ENCODE peak calls at places on chromosomes 2 and 18, in ten cellular contexts. R is adrenal gland, F is gastrocnemius medialis, U is GM12892, J is stomach, Y is NB4, B is HCT116, K is A549, W is Peyer's patch, S is sigmoid colon. O is an unnamed sample.

GRCh38 chr18:3758531-3758930 is 308.6 kb downstream of the TGIF1 start:
- DNase-seq in R (no peak), F (no peak), U (no peak), J (no peak), Y (no peak), B (peak; percentile 6), K (no peak), W (no peak), S (no peak), O (no peak)

GRCh38 chr18:56200381-56200831 is 438.0 kb downstream of the TXNL1 start:
- DNase-seq in R (no peak), F (no peak), U (no peak), J (no peak), Y (no peak), B (no peak), K (no peak), W (no peak), S (no peak), O (no peak)

GRCh38 chr2:174630097-174630496 is 32.5 kb upstream of the WIPF1 start:
- DNase-seq in R (no peak), F (no peak), U (no peak), J (no peak), Y (no peak), B (no peak), K (no peak), W (no peak), S (no peak), O (no peak)

GRCh38 chr2:43566461-43566729 is 29.4 kb downstream of the THADA start:
- DNase-seq in R (no peak), F (no peak), U (no peak), J (no peak), Y (no peak), B (no peak), K (no peak), W (no peak), S (no peak), O (no peak)

GRCh38 chr2:120892967-120893667 is 157.4 kb downstream of the GLI2 start:
- DNase-seq in R (no peak), F (peak; percentile 55), U (no peak), J (no peak), Y (no peak), B (no peak), K (no peak), W (no peak), S (no peak), O (no peak)

GRCh38 chr2:229725716-229726346 is 11.5 kb upstream of the DNER start:
- DNase-seq in R (peak; percentile 76), F (no peak), U (no peak), J (no peak), Y (no peak), B (peak; percentile 33), K (peak; percentile 62), W (no peak), S (no peak), O (no peak)

GRCh38 chr2:102582845-102583244 is 36.5 kb upstream of the SLC9A2 start:
- DNase-seq in R (no peak), F (no peak), U (no peak), J (no peak), Y (no peak), B (no peak), K (no peak), W (no peak), S (no peak), O (no peak)

GRCh38 chr2:70888389-70888924 is 47.2 kb upstream of the ATP6V1B1 start:
- DNase-seq in R (no peak), F (no peak), U (no peak), J (no peak), Y (no peak), B (no peak), K (no peak), W (no peak), S (no peak), O (no peak)

DNA sequence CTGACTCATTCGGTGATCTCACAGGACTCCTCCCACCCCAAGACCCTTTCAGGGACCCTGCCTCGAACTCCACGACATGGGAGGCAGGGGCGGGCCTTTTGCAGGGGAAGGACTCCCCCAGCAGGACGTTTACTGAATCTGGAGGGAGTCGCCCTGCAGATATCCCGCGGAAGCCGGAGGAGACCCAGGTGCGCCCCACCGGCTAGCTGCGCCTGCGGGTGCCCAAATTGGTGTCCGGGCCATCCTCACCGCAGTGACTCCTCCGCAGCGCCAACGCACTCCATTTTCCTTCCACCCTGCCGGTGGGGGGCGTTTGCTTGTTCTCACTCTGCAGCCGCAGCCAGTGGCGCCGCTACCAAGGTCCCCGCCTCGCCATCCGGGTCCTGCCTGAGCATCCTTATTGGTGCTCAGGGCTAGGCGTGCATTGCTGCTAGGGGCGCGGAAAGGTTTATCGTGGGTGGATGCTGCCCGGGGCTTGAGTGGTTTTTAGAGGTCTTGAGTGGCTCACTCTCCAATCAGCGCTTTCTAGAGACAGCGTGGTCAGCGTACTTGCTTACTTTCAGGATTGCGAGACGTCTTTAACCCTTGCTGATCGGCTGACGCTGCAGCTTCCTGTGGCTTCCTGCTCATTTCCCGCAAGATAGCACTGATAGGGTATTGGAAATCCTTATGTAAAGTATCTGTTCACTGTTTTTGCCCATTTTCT is 81.4 kb downstream of the BIN1 start:
- DNase-seq in R (peak; percentile 50), F (no peak), U (no peak), J (peak; percentile 55), Y (peak; percentile 88), B (no peak), K (peak; percentile 82), W (peak; percentile 59), S (peak; percentile 86), O (no peak)
- TF ChIP-seq POLR2A in R (no peak), F (no peak), U (no peak), J (no peak), Y (no peak), B (no peak), K (peak; percentile 51), W (no peak), S (no peak), O (no peak)

GRCh38 chr2:231781798-231782726 is 980 bp upstream of the PDE6D start:
- DNase-seq in R (peak; percentile 46), F (no peak), U (no peak), J (no peak), Y (peak; percentile 69), B (peak; percentile 10), K (no peak), W (peak; percentile 38), S (no peak), O (no peak)

GRCh38 chr2:231786917-231787292 is 660 bp downstream of the COPS7B start:
- DNase-seq in R (no peak), F (no peak), U (no peak), J (no peak), Y (no peak), B (no peak), K (no peak), W (no peak), S (no peak), O (no peak)

GRCh38 chr2:231785822-231786176 is 446 bp upstream of the COPS7B start:
- DNase-seq in R (no peak), F (no peak), U (no peak), J (no peak), Y (peak; percentile 15), B (no peak), K (no peak), W (no peak), S (no peak), O (no peak)

GRCh38 chr2:231785413-231785812 is 832 bp upstream of the COPS7B start:
- DNase-seq in R (no peak), F (no peak), U (no peak), J (no peak), Y (no peak), B (no peak), K (no peak), W (no peak), S (no peak), O (no peak)

GRCh38 chr2:231786177-231786916 is at the start of gene COPS7B:
- DNase-seq in R (peak; percentile 70), F (peak; percentile 58), U (peak; percentile 78), J (peak; percentile 83), Y (peak; percentile 98), B (peak; percentile 68), K (peak; percentile 66), W (peak; percentile 82), S (peak; percentile 86), O (peak; percentile 67)
- TF ChIP-seq POLR2A in R (no peak), F (no peak), U (peak; percentile 47), J (no peak), Y (peak; percentile 54), B (no peak), K (peak; percentile 37), W (no peak), S (no peak), O (no peak)

GRCh38 chr2:24075915-24076848 is at the start of gene SF3B6:
- DNase-seq in R (peak; percentile 98), F (peak; percentile 96), U (peak; percentile 85), J (peak; percentile 100), Y (peak; percentile 100), B (peak; percentile 99), K (peak; percentile 92), W (peak; percentile 100), S (peak; percentile 99), O (peak; percentile 100)
- TF ChIP-seq POLR2A in R (peak; percentile 12), F (peak; percentile 58), U (peak; percentile 94), J (no peak), Y (peak; percentile 91), B (peak; percentile 63), K (peak; percentile 88), W (peak; percentile 82), S (peak; percentile 56), O (peak; percentile 37)

GRCh38 chr18:50281972-50282520 is 723 bp upstream of the MBD1 start:
- DNase-seq in R (no peak), F (no peak), U (no peak), J (no peak), Y (no peak), B (no peak), K (no peak), W (no peak), S (no peak), O (no peak)

GRCh38 chr18:50282521-50283335 is 1.4 kb upstream of the MBD1 start:
- DNase-seq in R (no peak), F (no peak), U (no peak), J (no peak), Y (no peak), B (no peak), K (no peak), W (no peak), S (no peak), O (peak; percentile 87)

GRCh38 chr18:50279752-50280151 is 1.6 kb downstream of the MBD1 start:
- DNase-seq in R (no peak), F (no peak), U (no peak), J (no peak), Y (no peak), B (no peak), K (no peak), W (no peak), S (no peak), O (no peak)

GRCh38 chr18:50280707-50281294 is 522 bp downstream of the MBD1 start:
- DNase-seq in R (no peak), F (no peak), U (no peak), J (no peak), Y (no peak), B (no peak), K (no peak), W (no peak), S (no peak), O (no peak)

DNA sequence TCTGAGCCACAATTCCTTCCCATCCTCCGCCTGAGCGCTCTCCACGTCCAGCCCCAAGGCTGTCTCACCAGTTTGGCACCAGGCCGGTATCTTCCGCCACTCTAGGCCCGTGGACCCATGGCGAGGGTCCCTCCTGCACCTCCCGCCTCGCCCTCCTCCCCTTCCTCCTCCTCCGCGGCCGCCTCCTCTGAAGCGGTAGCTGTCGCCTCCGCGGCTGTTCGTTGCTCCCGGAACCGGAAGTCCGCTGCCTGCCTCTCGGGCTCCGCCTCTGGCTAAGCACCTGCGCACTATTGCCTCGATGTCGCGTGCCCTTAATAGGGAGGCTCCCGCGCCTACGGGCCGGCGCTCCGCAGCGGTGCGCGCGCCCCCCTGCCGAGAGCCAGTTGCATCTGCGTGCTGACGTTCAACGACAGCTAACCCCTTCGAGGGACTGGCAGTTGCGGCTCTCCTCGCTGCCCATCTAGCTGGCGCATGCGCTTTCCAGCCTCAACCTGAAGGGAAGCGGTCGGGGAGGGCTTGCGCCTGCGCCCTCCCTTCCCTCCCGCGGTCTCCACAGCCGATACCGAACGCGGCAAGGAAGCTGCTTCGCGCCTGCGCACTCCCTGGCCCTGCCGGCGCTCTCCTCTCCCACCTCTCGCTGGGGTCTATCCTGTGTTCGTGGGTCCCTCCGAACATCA is at the start of gene MBD1:
- DNase-seq in R (peak; percentile 97), F (peak; percentile 96), U (peak; percentile 97), J (peak; percentile 96), Y (peak; percentile 97), B (peak; percentile 95), K (peak; percentile 84), W (peak; percentile 95), S (peak; percentile 99), O (peak; percentile 99)
- TF ChIP-seq POLR2A in R (peak; percentile 86), F (peak; percentile 93), U (peak; percentile 98), J (peak; percentile 43), Y (peak; percentile 77), B (peak; percentile 87), K (peak; percentile 87), W (peak; percentile 91), S (peak; percentile 91), O (no peak)